ENCODE peak calls at places on chromosomes 4 and X, in four cellular contexts. V is activated gamma-delta T cell; N is Karpas-422; W is activated CD8-positive, alpha-beta memory T cell treated with anti-CD3 and anti-CD28 coated beads, Interleukin-2, amount 50 U/mL, for 48 hours. O is an unnamed sample.

GRCh38 chr4:40473578-40474388 is 138.7 kb downstream of the CHRNA9 start:
- DNase-seq in V (no peak), N (no peak), W (no peak), O (no peak)

GRCh38 chr4:140755811-140756291 is 334 bp downstream of the TBC1D9 start:
- DNase-seq in V (peak; percentile 4), N (no peak), W (peak; percentile 55), O (no peak)

GRCh38 chrX:134545524-134545923 is 85.6 kb downstream of the HPRT1 start:
- DNase-seq in V (no peak), N (no peak), W (no peak), O (no peak)

GRCh38 chrX:83260288-83260687 is 247.8 kb upstream of the POU3F4 start:
- DNase-seq in V (no peak), N (no peak), W (no peak), O (peak; percentile 0)

GRCh38 chr4:21649691-21650090 is 298.9 kb downstream of the KCNIP4 start:
- DNase-seq in V (no peak), N (no peak), W (no peak), O (no peak)

GRCh38 chr4:53455766-53456165 is 78.3 kb downstream of the FIP1L1 start:
- DNase-seq in V (no peak), N (no peak), W (no peak), O (no peak)

GRCh38 chr4:80462537-80463207 is 127.1 kb downstream of the CFAP299 start:
- DNase-seq in V (no peak), N (peak; percentile 46), W (no peak), O (peak; percentile 57)

GRCh38 chr4:41339812-41340809 is 83.4 kb downstream of the UCHL1 start:
- DNase-seq in V (no peak), N (no peak), W (no peak), O (no peak)

GRCh38 chr4:185421366-185422124 is 4.2 kb downstream of the UFSP2 start:
- DNase-seq in V (no peak), N (no peak), W (no peak), O (no peak)

GRCh38 chr4:122118243-122118642 is 33.9 kb upstream of the BLTP1 start:
- DNase-seq in V (no peak), N (no peak), W (no peak), O (no peak)

GRCh38 chr4:72112514-72113156 is 80.8 kb downstream of the NPFFR2 start:
- DNase-seq in V (no peak), N (no peak), W (no peak), O (peak; percentile 42)